ENCODE peak calls at places on chromosomes 4 and X, in seven cellular contexts. T is A549; N is AG09319; I is CD8-positive, alpha-beta T cell; R is left lung; P is foreskin fibroblast; J is fibroblast of pulmonary artery. E is an unnamed sample.

GRCh38 chr4:26802790-26803189 is 57.9 kb upstream of the STIM2 start:
- DNase-seq in N (no peak), P (no peak), R (no peak), I (no peak), J (no peak), T (no peak), E (no peak)

GRCh38 chr4:152693875-152694274 is 14.1 kb upstream of the TMEM154 start:
- DNase-seq in T (no peak), I (no peak), J (no peak), R (no peak), P (no peak), N (no peak), E (no peak)

GRCh38 chrX:114581528-114582263 is 2.2 kb upstream of the HTR2C start:
- DNase-seq in J (no peak), N (no peak), R (no peak), P (peak), T (no peak), I (no peak), E (no peak)

GRCh38 chr4:38747629-38748028 is 35.2 kb downstream of the TLR10 start:
- DNase-seq in P (no peak), T (no peak), J (no peak), N (no peak), R (no peak), I (no peak), E (no peak)

GRCh38 chrX:108163333-108164082 is 71.9 kb downstream of the ATG4A start:
- DNase-seq in T (no peak), R (no peak), J (no peak), P (no peak), I (no peak), N (no peak), E (no peak)

GRCh38 chrX:151896734-151897474 is 15.8 kb upstream of the MAGEA4 start:
- DNase-seq in R (no peak), P (peak), J (peak), I (no peak), T (peak), N (peak), E (peak)

GRCh38 chrX:155563099-155563498 is 49.7 kb downstream of the TMLHE start:
- DNase-seq in J (no peak), R (no peak), N (no peak), P (no peak), I (no peak), T (no peak), E (no peak)

GRCh38 chr4:126028871-126029270 is 714.1 kb downstream of the FAT4 start:
- DNase-seq in I (no peak), N (no peak), R (no peak), T (no peak), P (no peak), J (peak), E (peak)

GRCh38 chr4:28378109-28378830 is 1517.6 kb downstream of the STIM2 start:
- DNase-seq in P (no peak), R (no peak), I (no peak), N (no peak), J (no peak), T (peak), E (no peak)
- TF ChIP-seq CTCF in P (peak), R (no peak), I (no peak), N (peak), J (peak), T (no peak), E (no peak)

GRCh38 chr4:176339936-176340761 is 20.4 kb downstream of the SPCS3 start:
- DNase-seq in J (peak), P (peak), I (no peak), T (no peak), N (no peak), R (no peak), E (no peak)

GRCh38 chr4:176343286-176343685 is 23.5 kb downstream of the SPCS3 start:
- DNase-seq in R (no peak), I (no peak), T (no peak), J (no peak), N (no peak), P (no peak), E (no peak)

GRCh38 chr4:176342384-176342783 is 22.6 kb downstream of the SPCS3 start:
- DNase-seq in P (no peak), J (no peak), T (no peak), N (no peak), I (no peak), R (no peak), E (no peak)

GRCh38 chr4:176335421-176335820 is 15.7 kb downstream of the SPCS3 start:
- DNase-seq in R (no peak), I (no peak), J (peak), N (no peak), P (peak), T (no peak), E (peak)

GRCh38 chr4:176340871-176341685 is 21.3 kb downstream of the SPCS3 start:
- DNase-seq in T (peak), R (no peak), N (peak), P (peak), I (no peak), J (peak), E (peak)
- TF ChIP-seq CTCF in T (peak), R (peak), N (peak), P (peak), I (peak), J (peak), E (peak)

GRCh38 chrX:18951032-18951431 is 32.9 kb downstream of the PHKA2 start:
- DNase-seq in I (no peak), J (no peak), P (no peak), R (no peak), N (no peak), T (peak), E (no peak)
- TF ChIP-seq CTCF in I (no peak), J (no peak), P (no peak), R (no peak), N (no peak), T (no peak), E (no peak)

DNA sequence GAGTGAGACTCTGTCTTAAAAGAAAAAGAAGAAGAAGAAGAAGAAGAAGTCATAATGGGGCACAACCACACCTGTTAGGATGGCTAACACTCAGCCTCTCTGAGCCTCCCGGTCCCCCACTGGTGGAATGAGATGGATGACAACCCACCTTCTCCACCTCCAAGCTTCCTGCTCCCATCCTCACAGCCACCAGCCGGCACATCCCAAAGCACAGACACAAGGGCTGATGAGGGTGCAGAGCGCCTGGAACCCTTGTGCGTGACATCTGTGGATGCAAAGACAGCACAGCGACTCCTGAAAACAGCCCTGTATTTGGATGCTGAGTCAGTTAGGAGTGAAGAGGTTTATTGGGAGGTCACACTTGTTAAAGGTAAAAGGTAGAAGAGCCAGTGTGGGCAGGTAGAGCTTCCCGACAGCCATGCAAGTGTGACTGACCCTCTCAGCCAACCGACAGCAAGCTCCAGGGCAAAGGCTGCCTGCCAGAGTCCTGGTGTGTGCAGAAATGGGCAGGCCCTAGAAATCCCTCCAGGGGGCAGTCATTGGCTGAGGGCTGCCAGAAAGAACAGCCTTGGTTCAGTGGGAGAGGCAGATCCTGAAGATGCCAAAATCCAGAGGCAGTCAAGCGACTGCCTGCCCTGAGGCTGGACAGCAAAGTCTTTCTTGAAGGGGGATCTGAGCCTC is 26.6 kb upstream of the MAN2B2 start:
- DNase-seq in T (peak), P (peak), J (peak), R (no peak), I (no peak), N (no peak), E (peak)
- TF ChIP-seq CTCF in T (no peak), P (peak), J (peak), R (no peak), I (no peak), N (peak), E (peak)

GRCh38 chr4:184364100-184364921 is 110.0 kb downstream of the IRF2 start:
- DNase-seq in P (no peak), I (no peak), N (no peak), R (no peak), T (no peak), J (no peak), E (no peak)
- TF ChIP-seq CTCF in P (no peak), I (no peak), N (no peak), R (no peak), T (no peak), J (no peak), E (no peak)

GRCh38 chr4:146245246-146245645 is 30.9 kb downstream of the REELD1 start:
- DNase-seq in T (no peak), I (no peak), R (no peak), J (no peak), P (peak), N (no peak), E (peak)
- TF ChIP-seq CTCF in T (no peak), I (no peak), R (no peak), J (no peak), P (no peak), N (no peak), E (no peak)

GRCh38 chrX:147800663-147801062 is 111.1 kb upstream of the FMR1 start:
- DNase-seq in R (no peak), P (no peak), J (no peak), I (no peak), N (no peak), T (no peak), E (no peak)

DNA sequence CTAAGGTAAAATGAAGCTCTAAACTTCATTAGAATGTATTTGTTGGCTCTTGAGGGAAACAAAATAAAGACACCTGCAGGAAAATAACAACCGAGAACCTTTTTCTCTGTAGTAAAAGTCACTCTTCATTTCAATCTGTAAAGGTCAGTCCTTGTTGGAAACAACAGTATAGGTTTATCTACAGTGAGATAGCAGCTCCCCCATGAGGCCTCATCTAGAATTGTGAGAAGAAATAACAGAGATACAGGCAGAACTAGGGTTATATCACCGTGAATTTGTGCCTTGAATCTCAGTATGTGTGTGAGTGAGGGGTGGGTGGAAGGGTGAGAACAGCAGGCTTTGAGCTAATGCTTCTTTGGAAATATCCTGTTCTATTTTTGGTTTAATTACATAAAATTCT is 107.8 kb upstream of the FMR1 start:
- DNase-seq in P (no peak), T (peak), I (no peak), N (no peak), J (peak), R (no peak), E (no peak)
- TF ChIP-seq CTCF in P (no peak), T (peak), I (no peak), N (no peak), J (no peak), R (peak), E (no peak)

GRCh38 chr4:186760576-186760975 is 36.9 kb upstream of the FAT1 start:
- DNase-seq in R (no peak), P (peak), I (no peak), T (peak), N (peak), J (peak), E (peak)

GRCh38 chr4:186761281-186761897 is 37.7 kb upstream of the FAT1 start:
- DNase-seq in N (no peak), R (no peak), J (no peak), T (no peak), I (no peak), P (no peak), E (no peak)

GRCh38 chr4:186757696-186758330 is 34.2 kb upstream of the FAT1 start:
- DNase-seq in J (no peak), P (peak), N (no peak), R (no peak), I (no peak), T (no peak), E (no peak)

GRCh38 chr4:186758929-186759682 is 35.5 kb upstream of the FAT1 start:
- DNase-seq in N (no peak), J (no peak), I (no peak), P (no peak), R (no peak), T (no peak), E (no peak)

GRCh38 chr4:186759990-186760389 is 36.3 kb upstream of the FAT1 start:
- DNase-seq in R (no peak), N (no peak), T (no peak), J (no peak), P (no peak), I (no peak), E (no peak)
- TF ChIP-seq CTCF in R (no peak), N (no peak), T (no peak), J (no peak), P (no peak), I (no peak), E (no peak)

DNA sequence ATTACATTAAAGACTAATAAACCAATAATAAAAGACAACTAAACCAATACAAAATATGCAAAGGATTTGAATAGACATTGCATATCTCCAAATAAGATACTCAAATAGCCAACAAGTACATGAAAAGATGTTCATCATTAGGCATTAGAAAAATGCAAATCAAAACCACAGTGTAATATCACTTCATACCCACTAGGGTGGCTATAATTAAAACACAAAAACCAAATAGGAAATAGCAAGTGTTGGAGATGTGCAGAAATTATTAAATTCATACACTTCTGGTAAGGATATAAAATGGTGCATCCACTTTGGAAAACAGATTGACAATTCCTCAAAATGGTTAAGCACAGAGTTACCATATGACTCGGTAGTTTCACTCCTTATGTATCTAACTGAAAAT is 860.8 kb upstream of the DIAPH2 start:
- DNase-seq in I (no peak), J (no peak), R (no peak), P (no peak), T (no peak), N (no peak), E (no peak)
- TF ChIP-seq CTCF in I (no peak), J (no peak), R (no peak), P (no peak), T (no peak), N (no peak), E (peak)

DNA sequence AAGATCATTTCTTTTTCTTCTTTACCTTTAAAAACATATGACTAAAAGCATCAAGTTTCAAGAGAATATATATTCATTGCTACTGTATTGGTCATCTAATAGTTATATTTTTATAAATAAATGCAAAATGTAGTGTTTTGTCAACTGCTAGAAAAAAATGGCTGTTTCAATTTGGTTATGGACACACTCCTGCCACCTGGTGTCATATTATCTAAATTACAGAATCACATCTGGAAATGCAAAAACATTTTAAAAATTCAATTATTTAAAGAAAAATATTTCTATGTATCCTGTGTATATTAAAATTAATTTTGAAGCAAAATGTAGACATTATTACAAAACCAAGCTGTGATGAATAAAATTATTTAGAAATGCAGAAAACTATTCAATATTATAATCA is 329.4 kb upstream of the PCDH18 start:
- DNase-seq in R (no peak), T (peak), J (peak), N (no peak), I (no peak), P (peak), E (peak)
- TF ChIP-seq CTCF in R (peak), T (peak), J (peak), N (peak), I (no peak), P (peak), E (peak)